ENCODE peak calls at places on chromosomes 16 and 17, in nine cellular contexts. W, A, K, P, G, R, T, S and H are unnamed samples.

GRCh38 chr17:61784510-61784909 is 78.8 kb downstream of the BRIP1 start:
- DNase-seq in W (no peak), A (no peak), K (no peak), P (no peak), G (no peak), R (no peak), T (no peak), S (no peak), H (no peak)

GRCh38 chr16:56961386-56961785 is 364 bp upstream of the CETP start:
- DNase-seq in W (no peak), A (no peak), K (no peak), P (no peak), G (no peak), R (no peak), T (peak), S (no peak), H (no peak)

GRCh38 chr17:67202503-67202902 is 42.5 kb downstream of the HELZ start:
- DNase-seq in W (no peak), A (no peak), K (no peak), P (no peak), G (no peak), R (no peak), T (no peak), S (no peak), H (no peak)

GRCh38 chr17:66351053-66351452 is 48.6 kb downstream of the PRKCA start:
- DNase-seq in W (no peak), A (no peak), K (peak), P (peak), G (no peak), R (no peak), T (no peak), S (peak), H (peak)

GRCh38 chr16:69131749-69132423 is 502 bp downstream of the CHTF8 start:
- DNase-seq in W (peak), A (peak), K (peak), P (peak), G (peak), R (peak), T (peak), S (peak), H (peak)

GRCh38 chr16:49776085-49776501 is 79.8 kb downstream of the ZNF423 start:
- DNase-seq in W (no peak), A (peak), K (no peak), P (no peak), G (no peak), R (peak), T (peak), S (no peak), H (no peak)

GRCh38 chr17:42980766-42981397 is 517 bp downstream of the RUNDC1 start:
- DNase-seq in W (peak), A (peak), K (peak), P (peak), G (no peak), R (peak), T (peak), S (peak), H (peak)

GRCh38 chr17:82195675-82196258 is 16.9 kb downstream of the CCDC57 start:
- DNase-seq in W (no peak), A (no peak), K (no peak), P (no peak), G (no peak), R (no peak), T (no peak), S (no peak), H (no peak)

GRCh38 chr17:337866-338265 is 14.7 kb downstream of the RPH3AL start:
- DNase-seq in W (no peak), A (no peak), K (no peak), P (no peak), G (no peak), R (no peak), T (no peak), S (peak), H (no peak)

GRCh38 chr17:81039854-81040758 is 5.2 kb downstream of the BAIAP2 start:
- DNase-seq in W (peak), A (no peak), K (peak), P (no peak), G (no peak), R (peak), T (peak), S (no peak), H (peak)

GRCh38 chr17:30812218-30813177 is 12.0 kb downstream of the CRLF3 start:
- DNase-seq in W (peak), A (no peak), K (peak), P (no peak), G (no peak), R (peak), T (peak), S (no peak), H (no peak)

GRCh38 chr17:49486012-49486641 is 9.0 kb upstream of the NGFR start:
- DNase-seq in W (no peak), A (peak), K (no peak), P (no peak), G (no peak), R (no peak), T (no peak), S (no peak), H (no peak)

GRCh38 chr17:39636927-39637736 is at the start of gene STARD3:
- DNase-seq in W (peak), A (peak), K (peak), P (peak), G (peak), R (peak), T (peak), S (peak), H (no peak)
- TF ChIP-seq CTCF in W (no peak), A (peak), K (no peak), P (peak), G (peak), R (no peak), T (no peak), S (no peak), H (no peak)

GRCh38 chr17:75289122-75289831 is at the start of gene SLC25A19:
- DNase-seq in W (peak), A (peak), K (peak), P (peak), G (peak), R (peak), T (peak), S (peak), H (peak)
- TF ChIP-seq CTCF in W (no peak), A (peak), K (peak), P (no peak), G (no peak), R (no peak), T (no peak), S (no peak), H (no peak)

GRCh38 chr16:82792704-82793103 is 165.9 kb downstream of the CDH13 start:
- DNase-seq in W (no peak), A (no peak), K (no peak), P (no peak), G (no peak), R (no peak), T (no peak), S (no peak), H (no peak)

GRCh38 chr16:82793550-82794244 is 166.9 kb downstream of the CDH13 start:
- DNase-seq in W (peak), A (no peak), K (no peak), P (no peak), G (no peak), R (no peak), T (no peak), S (no peak), H (no peak)

GRCh38 chr16:82801361-82801760 is 174.6 kb downstream of the CDH13 start:
- DNase-seq in W (peak), A (no peak), K (peak), P (no peak), G (no peak), R (peak), T (peak), S (no peak), H (no peak)

DNA sequence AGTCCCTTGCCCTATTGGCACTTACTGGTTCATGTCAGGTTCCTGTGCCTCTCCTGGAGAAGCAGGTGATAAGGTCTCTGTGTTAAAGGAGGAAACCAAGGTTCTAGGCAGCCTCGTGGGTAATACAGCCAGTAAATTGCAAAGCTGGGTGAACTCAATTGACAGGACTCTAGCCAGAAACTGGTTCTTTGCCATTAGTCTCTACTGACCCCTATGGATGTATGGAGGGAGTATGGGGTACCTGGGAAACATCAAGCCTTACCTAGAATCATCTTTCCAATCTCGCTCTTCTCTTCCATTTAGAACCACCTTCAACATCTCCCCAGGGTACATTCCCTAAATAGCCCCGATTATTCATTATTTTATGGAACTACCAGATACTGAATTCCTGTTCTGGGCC is 169.3 kb downstream of the CDH13 start:
- DNase-seq in W (no peak), A (no peak), K (no peak), P (no peak), G (no peak), R (no peak), T (no peak), S (no peak), H (no peak)
- TF ChIP-seq CTCF in W (no peak), A (peak), K (no peak), P (no peak), G (no peak), R (no peak), T (peak), S (no peak), H (no peak)

GRCh38 chr17:58527306-58527705 is 12.9 kb upstream of the MTMR4 start:
- DNase-seq in W (no peak), A (no peak), K (no peak), P (no peak), G (no peak), R (no peak), T (no peak), S (no peak), H (peak)
- TF ChIP-seq CTCF in W (peak), A (peak), K (no peak), P (no peak), G (no peak), R (peak), T (peak), S (peak), H (no peak)

DNA sequence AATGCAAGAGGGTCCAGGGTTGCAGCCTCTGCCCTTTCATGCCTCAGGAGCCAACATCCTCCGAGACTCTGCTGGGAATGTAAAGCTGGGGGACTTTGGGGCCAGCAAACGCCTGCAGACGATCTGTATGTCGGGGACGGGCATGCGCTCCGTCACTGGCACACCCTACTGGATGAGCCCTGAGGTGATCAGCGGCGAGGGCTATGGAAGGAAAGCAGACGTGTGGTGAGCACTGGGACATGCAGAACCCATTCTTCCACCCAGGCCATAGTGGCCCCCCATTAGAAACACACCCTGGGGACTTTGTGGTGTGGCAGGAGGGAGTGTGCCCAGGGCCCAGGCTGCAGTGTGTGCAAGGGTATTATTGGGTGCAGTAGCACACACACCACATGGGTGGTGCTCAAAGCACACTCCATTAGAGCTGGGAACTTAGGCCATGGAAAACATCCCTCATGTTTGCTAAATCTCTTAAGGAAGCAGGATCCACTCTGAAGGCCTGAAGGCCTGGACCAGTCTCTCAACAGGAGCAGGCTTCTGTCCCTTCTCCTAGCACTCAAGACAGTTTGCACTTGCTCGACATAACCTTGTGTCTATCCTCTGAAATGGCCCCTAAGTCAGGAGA is 7.6 kb downstream of the LIMD2 start:
- DNase-seq in W (no peak), A (no peak), K (no peak), P (peak), G (no peak), R (no peak), T (no peak), S (no peak), H (no peak)
- TF ChIP-seq CTCF in W (no peak), A (no peak), K (no peak), P (no peak), G (no peak), R (no peak), T (no peak), S (no peak), H (no peak)

DNA sequence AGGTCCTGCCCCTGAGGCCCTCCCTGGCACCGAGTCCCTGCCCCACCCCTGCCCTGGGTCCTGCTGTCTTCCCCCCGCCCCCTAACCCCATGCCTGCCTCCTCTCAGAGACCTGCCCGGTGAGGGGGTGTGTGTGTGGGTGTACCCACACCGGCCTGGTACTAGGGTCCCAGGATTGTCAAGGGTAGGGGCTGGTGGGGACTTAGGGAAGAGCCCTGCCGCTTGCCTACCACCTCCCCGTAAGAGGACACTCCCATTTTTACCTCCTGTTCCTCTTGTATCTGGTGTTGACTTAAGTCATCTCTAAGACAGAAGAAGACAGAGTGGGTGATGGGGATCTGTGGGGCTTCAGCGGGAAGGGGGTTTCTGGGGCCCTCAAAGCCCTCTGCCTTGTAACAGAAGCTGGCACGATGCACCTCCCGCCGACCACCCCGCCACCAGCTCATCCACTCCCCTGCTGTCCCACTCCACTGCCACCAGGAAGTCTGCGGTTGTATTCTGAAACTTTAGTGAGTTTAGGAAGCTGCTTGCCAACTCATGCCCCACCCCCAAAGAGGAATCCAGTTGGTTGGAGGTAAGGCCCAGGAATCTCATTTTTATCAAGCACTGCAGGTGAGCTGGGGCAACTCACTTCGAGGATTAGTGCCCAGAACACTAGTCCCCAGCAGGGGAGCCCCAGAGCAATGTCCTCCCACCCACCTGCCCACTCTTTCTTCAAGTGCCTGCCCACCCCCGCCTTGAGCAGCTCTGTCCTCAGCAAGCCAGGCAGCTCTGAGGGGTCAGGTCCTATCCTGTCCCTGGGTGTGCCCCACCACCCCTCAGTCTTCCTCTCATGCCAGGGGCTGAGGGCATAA is 5.6 kb downstream of the SPATA32 start:
- DNase-seq in W (no peak), A (no peak), K (no peak), P (no peak), G (no peak), R (no peak), T (no peak), S (peak), H (peak)
- TF ChIP-seq CTCF in W (no peak), A (no peak), K (no peak), P (peak), G (no peak), R (no peak), T (peak), S (no peak), H (no peak)

GRCh38 chr17:69802045-69802740 is 272.8 kb upstream of the KCNJ16 start:
- DNase-seq in W (no peak), A (peak), K (no peak), P (no peak), G (no peak), R (no peak), T (no peak), S (no peak), H (no peak)
- TF ChIP-seq CTCF in W (no peak), A (no peak), K (no peak), P (no peak), G (no peak), R (no peak), T (no peak), S (no peak), H (no peak)